ENCODE peak calls at places on chromosome 12, in five cellular contexts. One of them, this sample, is unnamed.

GRCh38 chr12:132314516-132315233 is 14.7 kb downstream of the GALNT9 start:
- DNase-seq in cardiac fibroblast: no peak
- DNase-seq in AG10803: no peak
- DNase-seq in HL-60: no peak
- DNase-seq in kidney: peak; percentile 59
- DNase-seq in this sample: peak; percentile 50

GRCh38 chr12:10363922-10364838 is 25.7 kb downstream of the KLRK1 start:
- DNase-seq in cardiac fibroblast: peak; percentile 57
- DNase-seq in AG10803: peak; percentile 47
- DNase-seq in HL-60: peak; percentile 40
- DNase-seq in kidney: peak; percentile 77
- DNase-seq in this sample: peak; percentile 82

GRCh38 chr12:56622535-56622934 is 7.6 kb downstream of the BAZ2A start:
- DNase-seq in cardiac fibroblast: no peak
- DNase-seq in AG10803: no peak
- DNase-seq in HL-60: no peak
- DNase-seq in kidney: no peak
- DNase-seq in this sample: no peak

GRCh38 chr12:5889381-5890047 is 55.5 kb downstream of the ANO2 start:
- DNase-seq in cardiac fibroblast: no peak
- DNase-seq in AG10803: no peak
- DNase-seq in HL-60: peak; percentile 18
- DNase-seq in kidney: no peak
- DNase-seq in this sample: no peak

GRCh38 chr12:47413806-47414205 is 292.0 kb downstream of the RPAP3 start:
- DNase-seq in cardiac fibroblast: no peak
- DNase-seq in AG10803: peak; percentile 78
- DNase-seq in HL-60: no peak
- DNase-seq in kidney: no peak
- DNase-seq in this sample: no peak

GRCh38 chr12:41967668-41968649 is 176.7 kb downstream of the GXYLT1 start:
- DNase-seq in cardiac fibroblast: no peak
- DNase-seq in AG10803: no peak
- DNase-seq in HL-60: no peak
- DNase-seq in kidney: no peak
- DNase-seq in this sample: no peak

GRCh38 chr12:9334026-9334692 is 126.0 kb upstream of the PZP start:
- DNase-seq in cardiac fibroblast: no peak
- DNase-seq in AG10803: peak; percentile 44
- DNase-seq in HL-60: peak; percentile 87
- DNase-seq in kidney: no peak
- DNase-seq in this sample: no peak

GRCh38 chr12:103928736-103929050 is 1.5 kb upstream of the HSP90B1 start:
- DNase-seq in cardiac fibroblast: no peak
- DNase-seq in AG10803: no peak
- DNase-seq in HL-60: peak; percentile 76
- DNase-seq in kidney: no peak
- DNase-seq in this sample: peak; percentile 86

GRCh38 chr12:12803186-12803585 is 10.0 kb upstream of the DDX47 start:
- DNase-seq in cardiac fibroblast: peak; percentile 74
- DNase-seq in AG10803: peak; percentile 74
- DNase-seq in HL-60: peak; percentile 50
- DNase-seq in kidney: peak; percentile 93
- DNase-seq in this sample: no peak

GRCh38 chr12:122669397-122670070 is 33.6 kb downstream of the HCAR2 start:
- DNase-seq in cardiac fibroblast: peak; percentile 66
- DNase-seq in AG10803: peak; percentile 62
- DNase-seq in HL-60: no peak
- DNase-seq in kidney: no peak
- DNase-seq in this sample: no peak

GRCh38 chr12:27001663-27002062 is 12.5 kb downstream of the TM7SF3 start:
- DNase-seq in cardiac fibroblast: peak; percentile 26
- DNase-seq in AG10803: no peak
- DNase-seq in HL-60: peak; percentile 64
- DNase-seq in kidney: no peak
- DNase-seq in this sample: no peak

GRCh38 chr12:80556566-80556965 is 112.5 kb downstream of the PTPRQ start:
- DNase-seq in cardiac fibroblast: no peak
- DNase-seq in AG10803: no peak
- DNase-seq in HL-60: no peak
- DNase-seq in kidney: no peak
- DNase-seq in this sample: no peak

GRCh38 chr12:67286257-67286656 is 17.1 kb downstream of the CAND1 start:
- DNase-seq in cardiac fibroblast: no peak
- DNase-seq in AG10803: no peak
- DNase-seq in HL-60: no peak
- DNase-seq in kidney: no peak
- DNase-seq in this sample: no peak

GRCh38 chr12:65510584-65511050 is 232.1 kb downstream of the MSRB3 start:
- DNase-seq in cardiac fibroblast: peak; percentile 82
- DNase-seq in AG10803: no peak
- DNase-seq in HL-60: no peak
- DNase-seq in kidney: peak; percentile 73
- DNase-seq in this sample: no peak

GRCh38 chr12:27333311-27334009 is 824 bp downstream of the BMAL2 start:
- DNase-seq in cardiac fibroblast: no peak
- DNase-seq in AG10803: no peak
- DNase-seq in HL-60: peak; percentile 79
- DNase-seq in kidney: peak; percentile 75
- DNase-seq in this sample: peak; percentile 89

GRCh38 chr12:25904442-25904841 is 54.0 kb upstream of the RASSF8 start:
- DNase-seq in cardiac fibroblast: peak; percentile 30
- DNase-seq in AG10803: peak; percentile 22
- DNase-seq in HL-60: no peak
- DNase-seq in kidney: no peak
- DNase-seq in this sample: no peak

GRCh38 chr12:64104376-64104775 is 117.7 kb downstream of the KICS2 start:
- DNase-seq in cardiac fibroblast: peak; percentile 49
- DNase-seq in AG10803: peak; percentile 48
- DNase-seq in HL-60: no peak
- DNase-seq in kidney: no peak
- DNase-seq in this sample: no peak

GRCh38 chr12:120321382-120322202 is 6.0 kb downstream of the PLA2G1B start:
- DNase-seq in cardiac fibroblast: no peak
- DNase-seq in AG10803: no peak
- DNase-seq in HL-60: no peak
- DNase-seq in kidney: peak; percentile 77
- DNase-seq in this sample: no peak

GRCh38 chr12:27516625-27517024 is 7.4 kb upstream of the PPFIBP1 start:
- DNase-seq in cardiac fibroblast: no peak
- DNase-seq in AG10803: no peak
- DNase-seq in HL-60: no peak
- DNase-seq in kidney: no peak
- DNase-seq in this sample: no peak

GRCh38 chr12:54184024-54184805 is 4.6 kb downstream of the SMUG1 start:
- DNase-seq in cardiac fibroblast: no peak
- DNase-seq in AG10803: no peak
- DNase-seq in HL-60: no peak
- DNase-seq in kidney: no peak
- DNase-seq in this sample: no peak

GRCh38 chr12:92002195-92002649 is 143.4 kb downstream of the BTG1 start:
- DNase-seq in cardiac fibroblast: no peak
- DNase-seq in AG10803: no peak
- DNase-seq in HL-60: no peak
- DNase-seq in kidney: no peak
- DNase-seq in this sample: no peak

GRCh38 chr12:2264622-2265306 is 212.0 kb downstream of the CACNA1C start:
- DNase-seq in cardiac fibroblast: peak; percentile 92
- DNase-seq in AG10803: peak; percentile 99
- DNase-seq in HL-60: no peak
- DNase-seq in kidney: no peak
- DNase-seq in this sample: no peak

GRCh38 chr12:113862570-113863454 is 103.3 kb downstream of the RBM19 start:
- DNase-seq in cardiac fibroblast: peak; percentile 91
- DNase-seq in AG10803: peak; percentile 74
- DNase-seq in HL-60: peak; percentile 87
- DNase-seq in kidney: no peak
- DNase-seq in this sample: no peak

GRCh38 chr12:49230176-49230575 is 34.7 kb upstream of the TUBA1C start:
- DNase-seq in cardiac fibroblast: no peak
- DNase-seq in AG10803: no peak
- DNase-seq in HL-60: no peak
- DNase-seq in kidney: no peak
- DNase-seq in this sample: no peak

GRCh38 chr12:93502802-93503623 is 35.7 kb downstream of the MRPL42 start:
- DNase-seq in cardiac fibroblast: peak; percentile 68
- DNase-seq in AG10803: peak; percentile 44
- DNase-seq in HL-60: peak; percentile 31
- DNase-seq in kidney: no peak
- DNase-seq in this sample: no peak

GRCh38 chr12:124556067-124556466 is 11.3 kb downstream of the NCOR2 start:
- DNase-seq in cardiac fibroblast: no peak
- DNase-seq in AG10803: no peak
- DNase-seq in HL-60: no peak
- DNase-seq in kidney: peak; percentile 62
- DNase-seq in this sample: peak; percentile 60

GRCh38 chr12:101027200-101027599 is 182.8 kb downstream of the SLC5A8 start:
- DNase-seq in cardiac fibroblast: no peak
- DNase-seq in AG10803: no peak
- DNase-seq in HL-60: no peak
- DNase-seq in kidney: no peak
- DNase-seq in this sample: no peak

GRCh38 chr12:103520686-103521215 is 25.0 kb upstream of the C12orf42 start:
- DNase-seq in cardiac fibroblast: no peak
- DNase-seq in AG10803: no peak
- DNase-seq in HL-60: no peak
- DNase-seq in kidney: no peak
- DNase-seq in this sample: no peak

DNA sequence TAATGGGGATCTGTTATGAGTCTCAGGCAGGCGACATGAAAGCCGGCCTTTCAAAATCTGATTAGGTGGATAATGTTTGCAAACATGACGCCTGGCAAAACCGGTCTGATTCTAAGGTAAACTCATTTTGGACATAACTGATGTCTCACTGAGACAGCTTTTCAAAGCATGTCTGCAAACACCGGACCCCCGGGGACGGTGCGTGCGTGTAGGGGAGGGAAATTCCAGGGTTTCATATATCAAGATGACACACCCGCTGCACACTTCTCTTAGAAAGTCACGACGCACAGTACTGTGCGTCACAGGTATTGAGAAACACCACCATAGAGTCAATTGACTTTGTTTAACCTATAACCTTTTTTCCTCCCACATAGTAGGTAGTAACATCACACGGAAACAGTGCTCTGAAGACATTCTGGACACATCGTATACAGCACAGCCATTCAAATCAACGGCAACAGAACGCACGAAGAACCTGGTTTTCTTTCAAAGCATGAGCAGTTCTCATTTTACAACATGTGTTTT is 43.9 kb upstream of the TESC start:
- DNase-seq in cardiac fibroblast: no peak
- DNase-seq in AG10803: no peak
- DNase-seq in HL-60: no peak
- DNase-seq in kidney: no peak
- DNase-seq in this sample: no peak
- H3K4me3 ChIP-seq in cardiac fibroblast: no peak overlapping the region
- H3K4me3 ChIP-seq in AG10803: no peak overlapping the region
- H3K4me3 ChIP-seq in HL-60: no peak overlapping the region
- H3K4me3 ChIP-seq in kidney: no peak overlapping the region
- H3K4me3 ChIP-seq in this sample: no peak overlapping the region

GRCh38 chr12:108566452-108566851 is 4.1 kb downstream of the ISCU start:
- DNase-seq in cardiac fibroblast: no peak
- DNase-seq in AG10803: no peak
- DNase-seq in HL-60: no peak
- DNase-seq in kidney: no peak
- DNase-seq in this sample: no peak

GRCh38 chr12:108567974-108568652 is 5.7 kb downstream of the ISCU start:
- DNase-seq in cardiac fibroblast: no peak
- DNase-seq in AG10803: no peak
- DNase-seq in HL-60: no peak
- DNase-seq in kidney: no peak
- DNase-seq in this sample: no peak

GRCh38 chr12:108567388-108567787 is 5.0 kb downstream of the ISCU start:
- DNase-seq in cardiac fibroblast: peak; percentile 14
- DNase-seq in AG10803: no peak
- DNase-seq in HL-60: peak; percentile 57
- DNase-seq in kidney: no peak
- DNase-seq in this sample: no peak

GRCh38 chr12:108570743-108571603 is 8.6 kb downstream of the ISCU start:
- DNase-seq in cardiac fibroblast: peak; percentile 79
- DNase-seq in AG10803: peak; percentile 75
- DNase-seq in HL-60: peak; percentile 23
- DNase-seq in kidney: no peak
- DNase-seq in this sample: no peak

DNA sequence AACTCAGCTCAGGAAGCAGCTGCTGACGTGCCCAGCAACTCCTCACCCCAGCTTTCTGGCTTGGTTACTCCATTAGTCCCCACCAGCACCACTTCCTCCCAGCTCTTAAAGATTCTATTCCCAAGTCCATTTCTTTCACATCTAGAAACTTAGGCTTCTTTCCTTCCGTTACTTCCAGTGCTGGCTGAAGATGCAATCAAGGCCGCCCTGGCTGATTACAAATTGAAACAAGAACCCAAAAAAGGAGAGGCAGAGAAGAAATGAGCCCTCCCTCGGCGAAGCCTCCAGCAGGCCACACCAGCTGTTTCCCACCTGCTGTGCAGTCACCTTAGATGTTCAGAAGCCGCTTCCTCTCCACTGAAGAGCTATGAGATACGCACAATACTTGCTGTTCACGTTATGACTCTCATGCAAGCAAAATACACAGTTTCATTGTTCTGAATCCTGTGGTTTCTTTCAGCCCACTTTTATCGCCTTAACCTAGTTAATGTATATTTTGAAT is 6.3 kb downstream of the ISCU start:
- DNase-seq in cardiac fibroblast: no peak
- DNase-seq in AG10803: no peak
- DNase-seq in HL-60: no peak
- DNase-seq in kidney: no peak
- DNase-seq in this sample: peak; percentile 86
- TF ChIP-seq CTCF in cardiac fibroblast: no peak
- TF ChIP-seq CTCF in AG10803: no peak
- TF ChIP-seq CTCF in HL-60: no peak
- TF ChIP-seq CTCF in kidney: no peak
- TF ChIP-seq CTCF in this sample: no peak

GRCh38 chr12:119178544-119179334 is at the start of gene HSPB8:
- DNase-seq in cardiac fibroblast: peak; percentile 98
- DNase-seq in AG10803: peak; percentile 93
- DNase-seq in HL-60: no peak
- DNase-seq in kidney: peak; percentile 96
- DNase-seq in this sample: peak; percentile 89
- H3K4me3 ChIP-seq in cardiac fibroblast: peak within 1 kb of the TSS; percentile 66
- H3K4me3 ChIP-seq in AG10803: peak within 1 kb of the TSS; percentile 63
- H3K4me3 ChIP-seq in HL-60: no peak within 1 kb of the TSS
- H3K4me3 ChIP-seq in kidney: peak within 1 kb of the TSS; percentile 80
- H3K4me3 ChIP-seq in this sample: peak within 1 kb of the TSS; percentile 48

DNA sequence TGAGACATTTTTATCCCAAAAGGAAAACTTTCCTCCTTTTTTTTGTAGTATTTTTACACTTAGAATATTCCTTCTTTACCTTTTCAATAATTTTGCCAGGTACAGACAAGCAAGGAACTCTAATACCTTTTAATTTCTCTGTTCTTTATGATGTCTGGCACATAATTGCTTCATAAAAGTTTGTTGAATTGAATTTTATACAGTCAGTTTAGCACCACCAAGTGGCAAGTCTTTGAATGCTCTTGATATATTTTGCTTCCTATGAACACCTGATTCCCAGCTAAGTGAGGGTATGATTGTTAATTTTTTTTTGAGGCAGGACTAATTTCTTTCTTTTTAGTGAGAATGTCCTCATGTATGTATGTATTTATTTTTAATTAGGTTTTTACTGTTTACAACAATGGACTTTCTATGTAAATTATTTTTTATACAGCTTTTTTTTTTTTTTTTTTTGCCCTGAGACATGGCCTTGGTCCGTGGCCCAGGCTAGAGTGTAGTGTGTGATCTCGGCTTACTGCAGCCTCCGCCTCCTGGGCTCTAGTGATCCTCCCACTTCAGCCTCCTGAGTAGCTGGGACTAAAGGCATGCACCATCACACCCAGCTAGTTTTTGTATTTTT is 6.9 kb downstream of the TBC1D15 start:
- DNase-seq in cardiac fibroblast: peak; percentile 58
- DNase-seq in AG10803: peak; percentile 37
- DNase-seq in HL-60: no peak
- DNase-seq in kidney: no peak
- DNase-seq in this sample: no peak
- TF ChIP-seq CTCF in cardiac fibroblast: peak; percentile 48
- TF ChIP-seq CTCF in AG10803: peak; percentile 64
- TF ChIP-seq CTCF in HL-60: peak; percentile 21
- TF ChIP-seq CTCF in kidney: peak; percentile 50
- TF ChIP-seq CTCF in this sample: peak; percentile 38